ENCODE peak calls at places on chromosomes 1 and 21, in seven cellular contexts. L, N, E, F, P, B and R are unnamed samples.

GRCh38 chr1:102776074-102776473 is 332.2 kb downstream of the COL11A1 start:
- DNase-seq in L (no peak), N (no peak), E (no peak), F (peak; percentile 69), P (no peak), B (no peak), R (no peak)

GRCh38 chr1:46401964-46402626 is 8.0 kb downstream of the FAAH start:
- DNase-seq in L (peak; percentile 55), N (peak; percentile 96), E (no peak), F (peak; percentile 89), P (no peak), B (peak; percentile 81), R (no peak)

GRCh38 chr1:151061012-151061401 is 810 bp downstream of the MLLT11 start:
- DNase-seq in L (no peak), N (no peak), E (no peak), F (no peak), P (no peak), B (no peak), R (no peak)

GRCh38 chr1:37793773-37794371 is at the start of gene MANEAL:
- DNase-seq in L (no peak), N (peak; percentile 13), E (no peak), F (peak; percentile 67), P (peak; percentile 37), B (no peak), R (peak; percentile 21)

GRCh38 chr1:100794719-100795645 is 75.4 kb downstream of the VCAM1 start:
- DNase-seq in L (no peak), N (no peak), E (no peak), F (no peak), P (no peak), B (no peak), R (no peak)

GRCh38 chr1:116738673-116739370 is 15.4 kb upstream of the CD2 start:
- DNase-seq in L (no peak), N (no peak), E (peak; percentile 48), F (no peak), P (peak; percentile 41), B (no peak), R (no peak)

GRCh38 chr1:41366428-41367101 is 5.3 kb downstream of the FOXO6 start:
- DNase-seq in L (no peak), N (no peak), E (no peak), F (no peak), P (no peak), B (no peak), R (peak; percentile 62)

GRCh38 chr1:26336477-26337205 is 17.3 kb downstream of the CRYBG2 start:
- DNase-seq in L (no peak), N (peak; percentile 89), E (peak; percentile 77), F (peak; percentile 92), P (peak; percentile 96), B (peak; percentile 88), R (peak; percentile 88)

GRCh38 chr1:220918285-220918951 is 39.2 kb downstream of the HLX start:
- DNase-seq in L (no peak), N (no peak), E (no peak), F (no peak), P (no peak), B (no peak), R (no peak)

GRCh38 chr1:20846461-20847374 is 59.6 kb upstream of the HP1BP3 start:
- DNase-seq in L (no peak), N (no peak), E (no peak), F (no peak), P (no peak), B (no peak), R (no peak)

GRCh38 chr1:115656461-115657077 is 14.8 kb downstream of the VANGL1 start:
- DNase-seq in L (no peak), N (no peak), E (no peak), F (no peak), P (no peak), B (no peak), R (no peak)

GRCh38 chr1:87337606-87338005 is 8.9 kb downstream of the LMO4 start:
- DNase-seq in L (no peak), N (no peak), E (no peak), F (no peak), P (no peak), B (no peak), R (no peak)

GRCh38 chr1:222852326-222852725 is 37.5 kb downstream of the DISP1 start:
- DNase-seq in L (no peak), N (no peak), E (no peak), F (no peak), P (no peak), B (no peak), R (no peak)

GRCh38 chr1:234722904-234723588 is 113.1 kb upstream of the IRF2BP2 start:
- DNase-seq in L (peak; percentile 77), N (peak; percentile 63), E (peak; percentile 40), F (no peak), P (no peak), B (peak; percentile 78), R (peak; percentile 49)

GRCh38 chr1:205817988-205818387 is 5.0 kb upstream of the SLC41A1 start:
- DNase-seq in L (no peak), N (no peak), E (no peak), F (no peak), P (no peak), B (no peak), R (no peak)

GRCh38 chr1:238252033-238252802 is 361.5 kb upstream of the ZP4 start:
- DNase-seq in L (no peak), N (no peak), E (no peak), F (peak; percentile 91), P (no peak), B (peak; percentile 29), R (no peak)

GRCh38 chr1:71621785-71622184 is 541.0 kb upstream of the ZRANB2 start:
- DNase-seq in L (no peak), N (no peak), E (no peak), F (no peak), P (no peak), B (no peak), R (no peak)

GRCh38 chr1:6037338-6037762 is 8.3 kb upstream of the KCNAB2 start:
- DNase-seq in L (no peak), N (no peak), E (no peak), F (no peak), P (peak; percentile 31), B (no peak), R (no peak)

GRCh38 chr1:1003618-1004419 is 3.9 kb upstream of the HES4 start:
- DNase-seq in L (no peak), N (no peak), E (no peak), F (no peak), P (no peak), B (no peak), R (no peak)

GRCh38 chr1:75134939-75135828 is 996 bp downstream of the LHX8 start:
- DNase-seq in L (no peak), N (no peak), E (no peak), F (peak; percentile 79), P (no peak), B (no peak), R (no peak)

GRCh38 chr1:58781541-58782307 is 2.1 kb downstream of the JUN start:
- DNase-seq in L (no peak), N (peak; percentile 61), E (peak; percentile 33), F (peak; percentile 68), P (peak; percentile 58), B (peak; percentile 69), R (peak; percentile 19)

GRCh38 chr1:100989306-100990077 is 36.1 kb downstream of the DPH5 start:
- DNase-seq in L (no peak), N (no peak), E (no peak), F (no peak), P (no peak), B (no peak), R (no peak)

GRCh38 chr1:157732755-157733154 is 32.2 kb upstream of the FCRL3 start:
- DNase-seq in L (no peak), N (no peak), E (no peak), F (no peak), P (no peak), B (no peak), R (no peak)

GRCh38 chr1:206606867-206607266 is 5.4 kb downstream of the EIF2D start:
- DNase-seq in L (no peak), N (no peak), E (no peak), F (peak; percentile 70), P (no peak), B (no peak), R (no peak)

GRCh38 chr1:228039006-228039481 is 32.2 kb downstream of the WNT3A start:
- DNase-seq in L (no peak), N (no peak), E (no peak), F (no peak), P (no peak), B (no peak), R (no peak)

GRCh38 chr1:178011101-178011828 is 41.4 kb upstream of the SEC16B start:
- DNase-seq in L (no peak), N (no peak), E (no peak), F (peak; percentile 16), P (no peak), B (no peak), R (no peak)
- H3K27ac ChIP-seq in L (no peak overlapping the region), N (no peak overlapping the region), E (no peak overlapping the region), F (no peak overlapping the region), P (no peak overlapping the region), B (no peak overlapping the region), R (no peak overlapping the region)

GRCh38 chr1:231369282-231369681 is 31.2 kb downstream of the SPRTN start:
- DNase-seq in L (no peak), N (no peak), E (no peak), F (no peak), P (no peak), B (no peak), R (no peak)
- TF ChIP-seq CTCF in L (no peak), N (no peak), E (no peak), F (no peak), P (no peak), B (no peak), R (no peak)

DNA sequence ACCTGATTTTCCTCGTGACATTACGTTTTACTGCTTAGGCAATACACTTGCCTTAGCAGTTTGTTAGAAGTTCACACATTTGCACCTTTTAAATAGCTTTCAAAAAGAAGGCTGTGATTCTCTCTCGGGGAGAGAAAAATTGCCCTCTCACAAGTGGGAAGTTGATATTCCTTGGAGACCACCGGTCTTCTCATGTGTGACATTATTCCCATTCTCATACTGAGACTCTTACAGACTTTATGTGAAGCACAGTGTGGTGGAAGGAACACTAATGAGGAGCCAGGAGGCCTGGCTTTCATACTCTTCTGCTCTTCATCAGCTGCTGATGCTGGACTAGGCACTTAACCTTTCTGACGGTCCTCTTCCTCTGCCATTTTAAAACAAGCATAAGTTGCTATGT is 69.9 kb upstream of the HSPA13 start:
- DNase-seq in L (no peak), N (no peak), E (no peak), F (no peak), P (no peak), B (no peak), R (no peak)
- H3K27me3 ChIP-seq in L (no peaks in the 10 kb centered on the region), N (no peaks in the 10 kb centered on the region), E (no peaks in the 10 kb centered on the region), F (no peaks in the 10 kb centered on the region), P (no peaks in the 10 kb centered on the region), B (no peaks in the 10 kb centered on the region), R (no peaks in the 10 kb centered on the region)

GRCh38 chr1:184569106-184569505 is 182.3 kb downstream of the C1orf21 start:
- DNase-seq in L (no peak), N (no peak), E (no peak), F (no peak), P (no peak), B (no peak), R (no peak)

GRCh38 chr1:184576822-184577790 is 177.6 kb downstream of the EDEM3 start:
- DNase-seq in L (no peak), N (no peak), E (no peak), F (no peak), P (no peak), B (no peak), R (no peak)

DNA sequence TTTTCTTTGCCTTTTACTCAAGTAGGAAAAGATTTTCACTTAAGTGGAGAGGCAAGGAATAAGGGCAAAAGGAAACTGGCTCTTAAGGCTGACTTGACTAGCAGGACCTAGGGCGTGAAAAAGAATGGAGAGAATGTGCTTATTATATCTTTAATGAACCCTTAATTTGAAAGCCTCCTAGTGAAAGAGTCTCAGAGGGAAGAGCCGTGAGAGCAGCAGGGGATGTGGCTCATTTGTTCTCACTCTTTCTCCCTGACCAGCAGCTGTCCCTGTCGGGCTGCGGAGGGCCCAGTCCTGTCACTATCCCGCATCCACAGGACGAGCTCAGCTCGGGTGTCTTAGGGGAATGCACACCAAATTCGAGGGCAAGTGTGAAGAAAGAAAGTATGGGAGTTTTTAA is 180.1 kb downstream of the EDEM3 start:
- DNase-seq in L (no peak), N (no peak), E (no peak), F (peak; percentile 62), P (no peak), B (no peak), R (no peak)
- H3K27ac ChIP-seq in L (no peak overlapping the region), N (no peak overlapping the region), E (no peak overlapping the region), F (peak overlapping the region; percentile 17), P (no peak overlapping the region), B (no peak overlapping the region), R (no peak overlapping the region)